ENCODE peak calls at places on chromosomes 7 and 10, in five cellular contexts. U is colonic mucosa, A is fibroblast of mammary gland, P is fibroblast of the aortic adventitia, R is K562. I is an unnamed sample.

GRCh38 chr10:12549297-12549696 is 199.9 kb downstream of the CAMK1D start:
- DNase-seq in R (no peak), A (no peak), P (no peak), U (no peak), I (no peak)

GRCh38 chr7:119329715-119330114 is 943.3 kb upstream of the KCND2 start:
- DNase-seq in P (no peak), U (no peak), R (no peak), A (no peak), I (no peak)

GRCh38 chr7:30799206-30799975 is 28.2 kb downstream of the MINDY4 start:
- DNase-seq in A (peak), P (peak), R (no peak), U (no peak), I (peak)

GRCh38 chr7:150620617-150621371 is 11.4 kb downstream of the GIMAP6 start:
- DNase-seq in R (no peak), A (no peak), U (no peak), P (no peak), I (no peak)

GRCh38 chr10:77062381-77062780 is 575.2 kb downstream of the KCNMA1 start:
- DNase-seq in R (no peak), A (no peak), P (no peak), U (no peak), I (no peak)

GRCh38 chr10:50033481-50033880 is 34.3 kb upstream of the WASHC2A start:
- DNase-seq in R (no peak), U (no peak), A (peak), P (peak), I (peak)

GRCh38 chr7:155069992-155070827 is at the start of gene HTR5A:
- DNase-seq in P (peak), A (peak), U (peak), R (peak), I (peak)

GRCh38 chr10:74029943-74030342 is 32.0 kb downstream of the VCL start:
- DNase-seq in P (no peak), A (no peak), U (no peak), R (no peak), I (no peak)

GRCh38 chr7:116167177-116167576 is 43.2 kb upstream of the TES start:
- DNase-seq in R (peak), A (no peak), U (no peak), P (no peak), I (no peak)

DNA sequence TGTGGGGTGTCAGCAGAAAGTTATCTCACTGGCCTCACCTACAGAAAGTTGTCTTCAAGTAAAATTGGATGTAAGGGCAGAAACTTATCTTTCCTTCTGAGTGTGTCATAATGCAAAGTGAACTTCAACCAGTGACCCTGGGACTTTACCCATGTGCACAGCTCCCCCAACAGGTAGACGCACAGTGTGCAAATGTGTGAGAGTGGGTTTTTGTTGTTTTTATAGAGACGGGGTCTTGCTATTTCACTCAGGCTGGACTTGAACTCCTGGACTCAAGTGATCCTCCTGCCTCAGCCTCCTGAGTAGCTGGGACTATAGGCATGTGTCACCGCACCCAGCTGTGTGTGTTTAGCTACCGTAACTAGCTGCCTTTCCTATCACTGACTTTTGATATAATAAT is 6.4 kb upstream of the KAZALD1 start:
- DNase-seq in P (no peak), U (no peak), A (no peak), R (no peak), I (no peak)
- TF ChIP-seq CTCF in P (no peak), U (no peak), A (no peak), R (peak), I (no peak)

GRCh38 chr7:102285541-102286236 is 979 bp upstream of the SH2B2 start:
- DNase-seq in R (no peak), U (no peak), P (no peak), A (no peak), I (no peak)
- H3K4me3 ChIP-seq in R (peak), U (peak), P (no peak), A (peak), I (peak)

GRCh38 chr7:137329411-137329810 is 14.1 kb downstream of the PTN start:
- DNase-seq in A (no peak), U (no peak), P (peak), R (no peak), I (no peak)

GRCh38 chr7:137328389-137329120 is 15.0 kb downstream of the PTN start:
- DNase-seq in P (peak), R (no peak), A (peak), U (no peak), I (peak)

GRCh38 chr7:137325927-137326326 is 17.6 kb downstream of the PTN start:
- DNase-seq in U (no peak), P (no peak), R (no peak), A (no peak), I (no peak)

GRCh38 chr7:137324796-137325700 is 18.5 kb downstream of the PTN start:
- DNase-seq in P (no peak), A (no peak), R (no peak), U (no peak), I (no peak)
- TF ChIP-seq CTCF in P (no peak), A (no peak), R (no peak), U (no peak), I (no peak)

GRCh38 chr7:35261041-35261440 is 7.1 kb upstream of the TBX20 start:
- DNase-seq in R (no peak), A (no peak), U (no peak), P (no peak), I (no peak)
- H3K4me3 ChIP-seq in R (no peak), A (no peak), U (no peak), P (no peak), I (no peak)

GRCh38 chr7:50974240-50974639 is 191.5 kb upstream of the GRB10 start:
- DNase-seq in A (no peak), R (no peak), P (no peak), U (no peak), I (no peak)
- TF ChIP-seq CTCF in A (no peak), R (no peak), P (no peak), U (no peak), I (no peak)

I was measured in cardiac fibroblast.